ENCODE peak calls at places on chromosome 5, in eight cellular contexts. One of them, this sample, is unnamed.

GRCh38 chr5:178114325-178115135 is 1.2 kb downstream of the N4BP3 start:
- DNase-seq in A673: no peak
- DNase-seq in globus pallidus: no peak
- DNase-seq in stimulated activated naive CD8-positive, alpha-beta T cell treated with anti-CD3 and anti-CD28 coated beads, Interleukin-15, Interleukin-2, amounts not matched to agents 100 U/mL and 50 U/mL, for 24 hours: peak; percentile 55
- DNase-seq in D341Med: no peak
- DNase-seq in psoas muscle: no peak
- DNase-seq in hepatic stellate cell: no peak
- DNase-seq in IMR-90: no peak
- DNase-seq in this sample: no peak

GRCh38 chr5:79672392-79672791 is 17.2 kb upstream of the CMYA5 start:
- DNase-seq in globus pallidus: no peak
- DNase-seq in A673: no peak
- DNase-seq in hepatic stellate cell: no peak
- DNase-seq in stimulated activated naive CD8-positive, alpha-beta T cell treated with anti-CD3 and anti-CD28 coated beads, Interleukin-15, Interleukin-2, amounts not matched to agents 100 U/mL and 50 U/mL, for 24 hours: no peak
- DNase-seq in psoas muscle: no peak
- DNase-seq in D341Med: no peak
- DNase-seq in IMR-90: no peak
- DNase-seq in this sample: no peak

GRCh38 chr5:124289122-124289521 is 457.3 kb downstream of the ZNF608 start:
- DNase-seq in D341Med: no peak
- DNase-seq in globus pallidus: peak; percentile 86
- DNase-seq in psoas muscle: peak; percentile 15
- DNase-seq in A673: no peak
- DNase-seq in stimulated activated naive CD8-positive, alpha-beta T cell treated with anti-CD3 and anti-CD28 coated beads, Interleukin-15, Interleukin-2, amounts not matched to agents 100 U/mL and 50 U/mL, for 24 hours: no peak
- DNase-seq in hepatic stellate cell: no peak
- DNase-seq in IMR-90: no peak
- DNase-seq in this sample: no peak

GRCh38 chr5:135458356-135458755 is 6.2 kb upstream of the TIFAB start:
- DNase-seq in stimulated activated naive CD8-positive, alpha-beta T cell treated with anti-CD3 and anti-CD28 coated beads, Interleukin-15, Interleukin-2, amounts not matched to agents 100 U/mL and 50 U/mL, for 24 hours: no peak
- DNase-seq in globus pallidus: no peak
- DNase-seq in IMR-90: no peak
- DNase-seq in hepatic stellate cell: no peak
- DNase-seq in A673: no peak
- DNase-seq in D341Med: no peak
- DNase-seq in psoas muscle: no peak
- DNase-seq in this sample: no peak

GRCh38 chr5:179549973-179550510 is 312 bp upstream of the RUFY1 start:
- DNase-seq in IMR-90: no peak
- DNase-seq in globus pallidus: no peak
- DNase-seq in A673: no peak
- DNase-seq in psoas muscle: no peak
- DNase-seq in D341Med: no peak
- DNase-seq in stimulated activated naive CD8-positive, alpha-beta T cell treated with anti-CD3 and anti-CD28 coated beads, Interleukin-15, Interleukin-2, amounts not matched to agents 100 U/mL and 50 U/mL, for 24 hours: peak; percentile 71
- DNase-seq in hepatic stellate cell: peak; percentile 46
- DNase-seq in this sample: no peak

GRCh38 chr5:73963021-73963420 is 337.0 kb downstream of the ARHGEF28 start:
- DNase-seq in D341Med: no peak
- DNase-seq in globus pallidus: no peak
- DNase-seq in stimulated activated naive CD8-positive, alpha-beta T cell treated with anti-CD3 and anti-CD28 coated beads, Interleukin-15, Interleukin-2, amounts not matched to agents 100 U/mL and 50 U/mL, for 24 hours: no peak
- DNase-seq in psoas muscle: no peak
- DNase-seq in hepatic stellate cell: no peak
- DNase-seq in IMR-90: no peak
- DNase-seq in A673: no peak
- DNase-seq in this sample: peak; percentile 21

GRCh38 chr5:134003064-134003956 is 1.5 kb downstream of the VDAC1 start:
- DNase-seq in psoas muscle: no peak
- DNase-seq in stimulated activated naive CD8-positive, alpha-beta T cell treated with anti-CD3 and anti-CD28 coated beads, Interleukin-15, Interleukin-2, amounts not matched to agents 100 U/mL and 50 U/mL, for 24 hours: peak; percentile 61
- DNase-seq in globus pallidus: no peak
- DNase-seq in hepatic stellate cell: no peak
- DNase-seq in D341Med: no peak
- DNase-seq in IMR-90: no peak
- DNase-seq in A673: no peak
- DNase-seq in this sample: no peak

GRCh38 chr5:88787856-88788255 is 95.1 kb downstream of the MEF2C start:
- DNase-seq in IMR-90: no peak
- DNase-seq in globus pallidus: no peak
- DNase-seq in A673: no peak
- DNase-seq in hepatic stellate cell: no peak
- DNase-seq in stimulated activated naive CD8-positive, alpha-beta T cell treated with anti-CD3 and anti-CD28 coated beads, Interleukin-15, Interleukin-2, amounts not matched to agents 100 U/mL and 50 U/mL, for 24 hours: no peak
- DNase-seq in D341Med: no peak
- DNase-seq in psoas muscle: no peak
- DNase-seq in this sample: peak; percentile 8

GRCh38 chr5:10354048-10354872 is 765 bp downstream of the MARCHF6 start:
- DNase-seq in stimulated activated naive CD8-positive, alpha-beta T cell treated with anti-CD3 and anti-CD28 coated beads, Interleukin-15, Interleukin-2, amounts not matched to agents 100 U/mL and 50 U/mL, for 24 hours: peak; percentile 59
- DNase-seq in D341Med: no peak
- DNase-seq in A673: peak; percentile 53
- DNase-seq in hepatic stellate cell: peak; percentile 28
- DNase-seq in IMR-90: peak; percentile 50
- DNase-seq in psoas muscle: peak; percentile 36
- DNase-seq in globus pallidus: no peak
- DNase-seq in this sample: peak; percentile 61

GRCh38 chr5:77772729-77773128 is 3.4 kb downstream of the TBCA start:
- DNase-seq in IMR-90: no peak
- DNase-seq in globus pallidus: no peak
- DNase-seq in stimulated activated naive CD8-positive, alpha-beta T cell treated with anti-CD3 and anti-CD28 coated beads, Interleukin-15, Interleukin-2, amounts not matched to agents 100 U/mL and 50 U/mL, for 24 hours: no peak
- DNase-seq in hepatic stellate cell: no peak
- DNase-seq in psoas muscle: no peak
- DNase-seq in A673: no peak
- DNase-seq in D341Med: no peak
- DNase-seq in this sample: no peak

GRCh38 chr5:67774153-67774552 is 441.4 kb upstream of the PIK3R1 start:
- DNase-seq in IMR-90: no peak
- DNase-seq in globus pallidus: peak; percentile 42
- DNase-seq in hepatic stellate cell: no peak
- DNase-seq in stimulated activated naive CD8-positive, alpha-beta T cell treated with anti-CD3 and anti-CD28 coated beads, Interleukin-15, Interleukin-2, amounts not matched to agents 100 U/mL and 50 U/mL, for 24 hours: no peak
- DNase-seq in D341Med: no peak
- DNase-seq in A673: no peak
- DNase-seq in psoas muscle: no peak
- DNase-seq in this sample: no peak

GRCh38 chr5:149959406-149960236 is 937 bp upstream of the SLC26A2 start:
- DNase-seq in IMR-90: peak; percentile 58
- DNase-seq in globus pallidus: peak; percentile 35
- DNase-seq in hepatic stellate cell: peak; percentile 50
- DNase-seq in stimulated activated naive CD8-positive, alpha-beta T cell treated with anti-CD3 and anti-CD28 coated beads, Interleukin-15, Interleukin-2, amounts not matched to agents 100 U/mL and 50 U/mL, for 24 hours: peak; percentile 56
- DNase-seq in psoas muscle: no peak
- DNase-seq in D341Med: peak; percentile 56
- DNase-seq in A673: peak; percentile 90
- DNase-seq in this sample: peak; percentile 60

This sample was measured in EL.